ENCODE peak calls at places on chromosomes 1 and 21, in seven cellular contexts. O, T, R, I, P, Y and K are unnamed samples.

GRCh38 chr1:89657886-89658285 is 25.0 kb downstream of the LRRC8C start:
- DNase-seq in O (no peak), Y (no peak), I (no peak), T (peak; percentile 51), R (no peak), P (no peak), K (no peak)

GRCh38 chr1:104132386-104132973 is 382.8 kb downstream of the AMY1C start:
- DNase-seq in O (no peak), R (peak; percentile 35), P (no peak), I (peak; percentile 39), T (peak; percentile 1), Y (peak; percentile 41), K (peak; percentile 83)

GRCh38 chr1:180953291-180953747 is 40.6 kb downstream of the KIAA1614 start:
- DNase-seq in I (no peak), P (no peak), Y (no peak), O (peak; percentile 29), T (no peak), R (no peak), K (no peak)

GRCh38 chr1:192763243-192763642 is 45.6 kb upstream of the RGS2 start:
- DNase-seq in T (peak; percentile 58), Y (no peak), P (no peak), I (no peak), O (no peak), R (peak; percentile 29), K (no peak)

GRCh38 chr1:96411006-96411405 is 310.6 kb upstream of the PTBP2 start:
- DNase-seq in Y (no peak), I (no peak), P (no peak), O (no peak), T (no peak), R (no peak), K (no peak)

GRCh38 chr1:181662606-181663005 is 179.3 kb downstream of the CACNA1E start:
- DNase-seq in I (no peak), R (no peak), T (no peak), P (no peak), Y (no peak), O (no peak), K (peak; percentile 26)

GRCh38 chr1:155909894-155910293 is 1.3 kb downstream of the RIT1 start:
- DNase-seq in R (peak; percentile 78), Y (no peak), P (no peak), T (peak; percentile 65), I (no peak), O (peak; percentile 82), K (peak; percentile 38)

GRCh38 chr21:45130324-45130774 is 56.0 kb downstream of the ADARB1 start:
- DNase-seq in Y (no peak), P (no peak), R (peak; percentile 85), O (no peak), I (no peak), T (peak; percentile 84), K (no peak)

GRCh38 chr21:31343680-31344480 is at the start of gene TIAM1:
- DNase-seq in I (peak; percentile 42), R (peak; percentile 58), T (peak; percentile 66), P (peak; percentile 38), O (peak; percentile 75), Y (peak; percentile 74), K (peak; percentile 93)

GRCh38 chr1:27111771-27112573 is 43.0 kb downstream of the SLC9A1 start:
- DNase-seq in P (no peak), I (no peak), O (peak; percentile 98), T (peak; percentile 100), R (peak; percentile 100), Y (no peak), K (peak; percentile 82)

GRCh38 chr1:99751877-99752504 is 14.4 kb downstream of the FRRS1 start:
- DNase-seq in I (no peak), T (no peak), Y (no peak), P (no peak), R (no peak), O (no peak), K (no peak)

GRCh38 chr21:44822484-44823178 is 4.8 kb upstream of the SUMO3 start:
- DNase-seq in O (no peak), Y (no peak), P (no peak), R (peak; percentile 12), I (no peak), T (no peak), K (no peak)

GRCh38 chr1:64550505-64550904 is 80.6 kb downstream of the CACHD1 start:
- DNase-seq in T (no peak), R (no peak), O (no peak), Y (no peak), P (no peak), I (no peak), K (no peak)

GRCh38 chr1:56589369-56589768 is 10.0 kb upstream of the PLPP3 start:
- DNase-seq in O (no peak), Y (no peak), I (no peak), T (no peak), R (no peak), P (no peak), K (no peak)

GRCh38 chr1:170200665-170201397 is 55.1 kb downstream of the NTMT2 start:
- DNase-seq in I (no peak), Y (no peak), P (no peak), T (peak; percentile 7), O (no peak), R (no peak), K (no peak)

GRCh38 chr1:204359474-204360255 is at the start of gene PLEKHA6:
- DNase-seq in I (no peak), R (peak; percentile 68), O (no peak), T (peak; percentile 66), Y (no peak), P (no peak), K (peak; percentile 61)

GRCh38 chr1:203252678-203253077 is 23.2 kb upstream of the CHIT1 start:
- DNase-seq in P (no peak), I (no peak), Y (no peak), O (no peak), T (no peak), R (no peak), K (no peak)

GRCh38 chr1:245583575-245584330 is 429.0 kb downstream of the KIF26B start:
- DNase-seq in R (peak; percentile 41), O (no peak), Y (no peak), P (no peak), I (no peak), T (no peak), K (no peak)

GRCh38 chr1:113279776-113280391 is 110.4 kb upstream of the MAGI3 start:
- DNase-seq in I (no peak), Y (no peak), P (no peak), T (no peak), R (no peak), O (no peak), K (no peak)

GRCh38 chr21:35252831-35253230 is 203.7 kb upstream of the RUNX1 start:
- DNase-seq in P (no peak), T (peak; percentile 61), O (no peak), R (no peak), I (no peak), Y (no peak), K (no peak)

GRCh38 chr1:185674201-185674600 is 60.0 kb upstream of the HMCN1 start:
- DNase-seq in Y (no peak), P (no peak), O (no peak), R (no peak), T (no peak), I (no peak), K (no peak)

GRCh38 chr1:44694863-44695478 is 20.5 kb downstream of the ARMH1 start:
- DNase-seq in O (no peak), P (no peak), R (no peak), Y (no peak), T (no peak), I (no peak), K (peak; percentile 48)

DNA sequence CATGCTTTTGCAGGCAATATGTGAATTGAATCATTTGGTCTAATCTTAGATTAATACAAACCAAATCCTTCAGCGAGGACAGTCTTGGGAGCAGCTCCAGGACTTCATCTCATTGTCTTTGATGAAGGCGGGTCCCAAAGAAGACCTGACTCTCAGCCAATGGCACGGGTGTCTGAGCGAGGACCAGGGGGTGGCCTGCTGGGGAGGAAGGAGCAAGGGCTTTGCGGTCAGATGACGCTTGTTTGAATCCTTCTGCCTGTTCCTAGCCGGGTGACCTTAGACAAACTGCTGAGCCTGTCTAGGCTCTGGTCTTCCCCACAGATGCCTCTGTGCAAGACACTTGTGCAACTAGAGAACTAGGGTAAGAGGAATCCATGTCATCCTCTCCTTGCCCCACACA is 312.1 kb upstream of the VAMP3 start:
- DNase-seq in I (no peak), R (no peak), O (no peak), Y (no peak), P (no peak), T (no peak), K (no peak)
- H3K23ac ChIP-seq in I (peak overlapping the region; percentile 28), R (no peak overlapping the region), O (no peak overlapping the region), Y (no peak overlapping the region), P (no peak overlapping the region), T (no peak overlapping the region), K (no peak overlapping the region)

DNA sequence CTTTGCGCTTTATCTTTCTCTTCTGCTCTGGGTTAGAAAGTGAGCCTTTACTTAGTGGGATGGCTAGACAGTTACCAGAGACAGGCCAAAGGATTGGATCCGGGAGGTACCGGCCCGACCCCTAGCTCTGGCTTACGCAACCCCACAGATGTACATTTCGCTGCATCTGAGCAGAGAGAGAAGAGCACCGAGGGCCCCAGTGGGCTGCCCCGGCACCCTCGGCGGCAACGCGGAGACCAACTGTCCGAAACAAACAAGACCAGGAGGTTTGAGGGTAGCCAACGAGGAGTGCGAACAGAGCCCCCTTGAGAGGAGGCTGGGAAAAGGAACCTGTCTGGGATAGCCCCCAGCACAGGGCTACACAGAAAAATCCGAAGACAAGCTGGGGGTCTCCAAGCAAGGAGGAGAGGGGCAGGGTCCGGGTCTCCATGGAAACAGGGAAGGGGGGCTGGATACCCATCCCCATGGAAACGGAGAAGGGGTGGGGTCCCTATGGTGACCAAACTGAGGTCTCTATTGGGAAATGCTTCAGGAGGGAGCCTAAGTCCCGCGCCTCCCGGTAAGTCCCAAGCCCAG is 373 bp downstream of the MTF1 start:
- DNase-seq in O (peak; percentile 17), Y (no peak), R (peak; percentile 64), T (peak; percentile 20), P (no peak), I (no peak), K (no peak)
- H3K27ac ChIP-seq in O (peak overlapping the region; percentile 15), Y (no peak overlapping the region), R (peak overlapping the region; percentile 39), T (peak overlapping the region; percentile 89), P (peak overlapping the region; percentile 87), I (peak overlapping the region; percentile 72), K (no peak overlapping the region)

GRCh38 chr21:37462087-37462861 is 95.7 kb downstream of the DYRK1A start:
- DNase-seq in R (no peak), O (no peak), I (no peak), Y (no peak), P (no peak), T (no peak), K (peak; percentile 38)

GRCh38 chr21:37469441-37469840 is 102.9 kb downstream of the DYRK1A start:
- DNase-seq in R (no peak), P (no peak), I (no peak), T (no peak), O (no peak), Y (no peak), K (no peak)

GRCh38 chr21:37472581-37472980 is 106.0 kb downstream of the DYRK1A start:
- DNase-seq in T (no peak), O (no peak), Y (no peak), P (no peak), I (no peak), R (no peak), K (no peak)

GRCh38 chr21:37463083-37463780 is 96.7 kb downstream of the DYRK1A start:
- DNase-seq in I (no peak), T (peak; percentile 80), P (no peak), R (peak; percentile 83), O (no peak), Y (no peak), K (peak; percentile 61)

GRCh38 chr21:37467082-37467481 is 100.5 kb downstream of the DYRK1A start:
- DNase-seq in R (no peak), Y (no peak), I (no peak), P (no peak), O (peak; percentile 46), T (no peak), K (no peak)
- H3K23ac ChIP-seq in R (no peak overlapping the region), Y (no peak overlapping the region), I (no peak overlapping the region), P (no peak overlapping the region), O (no peak overlapping the region), T (no peak overlapping the region), K (no peak overlapping the region)

GRCh38 chr1:236536540-236536939 is 12.8 kb downstream of the LGALS8 start:
- DNase-seq in T (no peak), I (no peak), P (no peak), R (no peak), O (no peak), Y (peak; percentile 44), K (no peak)
- H3K27ac ChIP-seq in T (no peak overlapping the region), I (no peak overlapping the region), P (no peak overlapping the region), R (no peak overlapping the region), O (no peak overlapping the region), Y (no peak overlapping the region), K (no peak overlapping the region)